ENCODE peak calls at places on chromosomes 13 and 19, in seven cellular contexts. E is OCI-LY7, P is PC-9, M is PC-3, A is hepatocyte, Y is GM23248, F is HCT116. B is an unnamed sample.
A peak's percentile ranks its signal among the peaks of the same experiment; 100 is the strongest.

GRCh38 chr19:41350735-41351338 is 2.9 kb downstream of the TGFB1 start:
- DNase-seq in Y (peak; percentile 53), E (no peak), A (no peak), F (no peak), P (no peak), M (no peak), B (peak; percentile 26)

GRCh38 chr19:43664008-43664407 is 6.0 kb downstream of the PLAUR start:
- DNase-seq in A (no peak), P (no peak), E (peak; percentile 33), M (no peak), F (no peak), Y (no peak), B (no peak)

GRCh38 chr13:94886191-94886590 is 173.8 kb upstream of the SOX21 start:
- DNase-seq in M (peak; percentile 9), F (no peak), P (no peak), Y (no peak), E (no peak), A (peak; percentile 13), B (no peak)

GRCh38 chr19:23817519-23817918 is 58.8 kb upstream of the ZNF681 start:
- DNase-seq in P (no peak), Y (peak; percentile 12), M (peak; percentile 34), A (peak; percentile 47), F (peak; percentile 4), E (peak; percentile 82), B (peak; percentile 84)

GRCh38 chr19:53182202-53182601 is 11.0 kb downstream of the ZNF665 start:
- DNase-seq in P (no peak), Y (peak; percentile 51), A (no peak), E (no peak), F (no peak), M (peak; percentile 59), B (no peak)

GRCh38 chr19:49491030-49491803 is 3.8 kb downstream of the RPL13A start:
- DNase-seq in Y (no peak), M (no peak), E (no peak), A (no peak), P (no peak), F (no peak), B (no peak)

GRCh38 chr19:3441089-3441985 is 39.0 kb downstream of the SMIM24 start:
- DNase-seq in Y (no peak), E (no peak), A (no peak), F (no peak), P (no peak), M (no peak), B (no peak)

GRCh38 chr19:29866011-29866410 is 54.2 kb downstream of the CCNE1 start:
- DNase-seq in M (no peak), E (no peak), Y (no peak), A (no peak), F (no peak), P (no peak), B (no peak)

GRCh38 chr13:114200673-114201005 is 21.6 kb downstream of the CFAP97D2 start:
- DNase-seq in Y (no peak), A (no peak), M (no peak), P (no peak), F (no peak), E (no peak), B (peak; percentile 80)

GRCh38 chr19:14061081-14061749 is 661 bp downstream of the PALM3 start:
- DNase-seq in E (no peak), Y (peak; percentile 46), F (no peak), P (peak; percentile 50), A (peak; percentile 52), M (no peak), B (no peak)

GRCh38 chr19:2273356-2274184 is 8.4 kb downstream of the PEAK3 start:
- DNase-seq in Y (peak; percentile 77), A (peak; percentile 85), M (peak; percentile 66), F (peak; percentile 59), E (peak; percentile 97), P (peak; percentile 49), B (peak; percentile 96)

GRCh38 chr19:28377077-28377476 is 835.9 kb downstream of the UQCRFS1 start:
- DNase-seq in M (no peak), A (peak; percentile 19), P (no peak), Y (peak; percentile 49), F (no peak), E (no peak), B (peak; percentile 57)

GRCh38 chr19:344625-345319 is at the start of gene MIER2:
- DNase-seq in E (peak; percentile 87), Y (peak; percentile 87), F (peak; percentile 35), A (peak; percentile 92), P (peak; percentile 37), M (peak; percentile 71), B (peak; percentile 83)

GRCh38 chr19:57623091-57623490 is 9.0 kb downstream of the ZNF134 start:
- DNase-seq in P (no peak), Y (no peak), A (no peak), E (no peak), M (no peak), F (no peak), B (no peak)

GRCh38 chr19:18507727-18508440 is 14.0 kb downstream of the ELL start:
- DNase-seq in M (no peak), P (no peak), Y (no peak), A (no peak), E (no peak), F (no peak), B (no peak)

GRCh38 chr19:610801-611505 is 21.3 kb downstream of the HCN2 start:
- DNase-seq in E (peak; percentile 80), Y (peak; percentile 81), P (no peak), M (no peak), A (no peak), F (no peak), B (no peak)

GRCh38 chr19:33234092-33234491 is 8.4 kb upstream of the SLC7A10 start:
- DNase-seq in E (no peak), Y (no peak), M (no peak), F (no peak), P (no peak), A (no peak), B (no peak)

GRCh38 chr19:5624154-5624663 is 1.3 kb downstream of the SAFB start:
- DNase-seq in E (peak; percentile 25), A (peak; percentile 60), Y (peak; percentile 86), F (no peak), M (peak; percentile 45), P (no peak), B (peak; percentile 52)

GRCh38 chr13:91482427-91482826 is 84.0 kb downstream of the GPC5 start:
- DNase-seq in E (no peak), Y (no peak), M (no peak), P (no peak), A (no peak), F (no peak), B (no peak)

GRCh38 chr19:5800361-5801270 is 4.3 kb upstream of the NRTN start:
- DNase-seq in F (no peak), Y (no peak), A (peak; percentile 5), M (no peak), E (no peak), P (no peak), B (no peak)

GRCh38 chr19:18606281-18607221 is at the start of gene CRLF1:
- DNase-seq in M (no peak), P (no peak), F (no peak), A (no peak), E (no peak), Y (no peak), B (peak; percentile 46)

GRCh38 chr13:32530841-32531253 is 7.7 kb downstream of the N4BP2L2 start:
- DNase-seq in A (peak; percentile 16), Y (peak; percentile 67), P (no peak), E (peak; percentile 7), M (no peak), F (no peak), B (peak; percentile 1)

GRCh38 chr13:37716395-37716794 is 117.8 kb upstream of the POSTN start:
- DNase-seq in P (no peak), F (no peak), A (no peak), Y (no peak), M (no peak), E (no peak), B (no peak)

GRCh38 chr19:34253711-34254551 is 423 bp upstream of the GARRE1 start:
- DNase-seq in F (no peak), A (peak; percentile 94), E (peak; percentile 89), Y (peak; percentile 83), P (peak; percentile 56), M (peak; percentile 69), B (peak; percentile 96)

GRCh38 chr19:34254552-34255432 is at the start of gene GARRE1:
- DNase-seq in P (no peak), E (peak; percentile 58), M (no peak), A (peak; percentile 75), Y (peak; percentile 61), F (no peak), B (peak; percentile 72)

GRCh38 chr19:34257559-34257924 is 3.2 kb downstream of the GARRE1 start:
- DNase-seq in E (no peak), M (no peak), A (no peak), Y (no peak), F (no peak), P (no peak), B (no peak)

GRCh38 chr19:34256835-34257558 is 2.6 kb downstream of the GARRE1 start:
- DNase-seq in P (no peak), F (no peak), A (no peak), E (no peak), Y (peak; percentile 73), M (no peak), B (no peak)

DNA sequence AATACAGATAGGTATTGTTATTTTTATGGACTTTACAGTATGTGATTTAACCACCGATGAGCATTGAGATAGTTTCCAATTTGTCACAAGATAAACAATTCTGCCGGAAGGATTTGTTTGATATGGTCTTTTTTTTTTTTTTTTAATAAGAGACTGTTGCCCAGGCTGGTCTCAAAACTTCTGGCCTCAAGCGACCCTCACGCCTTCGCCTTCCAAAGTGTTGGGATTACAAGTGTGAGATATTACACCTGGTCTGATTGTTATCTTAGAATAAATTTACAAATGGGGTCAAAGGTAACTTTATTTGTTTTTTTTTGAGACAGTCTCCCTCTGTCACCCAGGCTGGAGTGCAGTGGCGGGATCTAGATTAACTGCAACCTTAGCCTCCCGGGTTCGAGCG is 1.2 kb downstream of the GARRE1 start:
- DNase-seq in P (no peak), F (no peak), A (no peak), M (no peak), E (no peak), Y (no peak), B (no peak)
- H3K9me2 ChIP-seq in P (no peaks in the 10 kb centered on the region), F (no peaks in the 10 kb centered on the region), A (no peaks in the 10 kb centered on the region), M (no peaks in the 10 kb centered on the region), E (no peaks in the 10 kb centered on the region), Y (no peaks in the 10 kb centered on the region), B (no peaks in the 10 kb centered on the region)

GRCh38 chr19:10163557-10163956 is 31.2 kb downstream of the DNMT1 start:
- DNase-seq in A (no peak), F (no peak), M (no peak), P (no peak), Y (no peak), E (no peak), B (no peak)
- H3K9me2 ChIP-seq in A (no peaks in the 10 kb centered on the region), F (no peaks in the 10 kb centered on the region), M (no peaks in the 10 kb centered on the region), P (no peaks in the 10 kb centered on the region), Y (no peaks in the 10 kb centered on the region), E (no peaks in the 10 kb centered on the region), B (no peaks in the 10 kb centered on the region)

GRCh38 chr13:98755116-98755515 is 2.6 kb upstream of the SLC15A1 start:
- DNase-seq in F (no peak), E (no peak), P (no peak), M (no peak), Y (no peak), A (no peak), B (no peak)
- H3K9me2 ChIP-seq in F (no peaks in the 10 kb centered on the region), E (no peaks in the 10 kb centered on the region), P (no peaks in the 10 kb centered on the region), M (no peaks in the 10 kb centered on the region), Y (no peaks in the 10 kb centered on the region), A (no peaks in the 10 kb centered on the region), B (no peaks in the 10 kb centered on the region)

DNA sequence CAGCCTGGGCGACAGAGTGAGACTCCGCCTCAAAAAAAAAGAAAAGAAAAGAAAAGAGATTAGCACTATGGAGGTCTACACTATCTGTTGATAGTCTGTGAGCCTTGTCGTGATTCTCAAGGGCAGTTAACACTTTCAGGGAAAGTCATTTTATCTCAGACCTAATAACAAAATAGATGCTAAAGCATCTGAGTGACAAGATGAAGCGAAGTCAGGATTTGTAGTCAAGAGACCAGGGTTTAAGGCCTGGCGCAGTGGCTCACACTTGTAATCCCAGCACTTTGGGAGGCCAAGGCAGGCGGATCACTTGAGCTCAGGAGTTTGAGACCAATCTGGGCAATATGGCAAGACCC is 13.3 kb upstream of the RAB8A start:
- DNase-seq in A (no peak), M (no peak), Y (no peak), F (no peak), E (no peak), P (no peak), B (no peak)
- H3K9me2 ChIP-seq in A (no peaks in the 10 kb centered on the region), M (no peaks in the 10 kb centered on the region), Y (no peaks in the 10 kb centered on the region), F (no peaks in the 10 kb centered on the region), E (no peaks in the 10 kb centered on the region), P (no peaks in the 10 kb centered on the region), B (no peaks in the 10 kb centered on the region)